ENCODE peak calls at places on chromosomes 3 and 15, in six cellular contexts. One of them, this sample, is unnamed.

GRCh38 chr15:38669160-38669505 is 104.5 kb upstream of the RASGRP1 start:
- DNase-seq in GM12892: no peak
- DNase-seq in HepG2: no peak
- DNase-seq in K562: no peak
- DNase-seq in H1: no peak
- DNase-seq in GM12878: no peak
- DNase-seq in this sample: no peak

GRCh38 chr15:63028442-63029110 is 14.0 kb upstream of the TPM1 start:
- DNase-seq in GM12878: no peak
- DNase-seq in HepG2: no peak
- DNase-seq in H1: no peak
- DNase-seq in K562: no peak
- DNase-seq in GM12892: no peak
- DNase-seq in this sample: no peak

GRCh38 chr15:99466701-99467337 is 99.0 kb upstream of the MEF2A start:
- DNase-seq in K562: no peak
- DNase-seq in GM12892: no peak
- DNase-seq in GM12878: no peak
- DNase-seq in H1: no peak
- DNase-seq in HepG2: no peak
- DNase-seq in this sample: no peak

GRCh38 chr3:157160652-157161480 is 919 bp upstream of the CCNL1 start:
- DNase-seq in HepG2: peak
- DNase-seq in GM12892: no peak
- DNase-seq in GM12878: no peak
- DNase-seq in K562: peak
- DNase-seq in H1: no peak
- DNase-seq in this sample: peak

GRCh38 chr3:197456271-197457091 is 99.3 kb downstream of the BDH1 start:
- DNase-seq in GM12878: no peak
- DNase-seq in K562: peak
- DNase-seq in H1: peak
- DNase-seq in HepG2: peak
- DNase-seq in GM12892: peak
- DNase-seq in this sample: peak

GRCh38 chr3:14235896-14236295 is 57.3 kb downstream of the LSM3 start:
- DNase-seq in HepG2: no peak
- DNase-seq in K562: no peak
- DNase-seq in H1: no peak
- DNase-seq in GM12878: no peak
- DNase-seq in GM12892: no peak
- DNase-seq in this sample: no peak

GRCh38 chr3:146035366-146035765 is 125.6 kb downstream of the PLOD2 start:
- DNase-seq in H1: no peak
- DNase-seq in HepG2: no peak
- DNase-seq in GM12878: no peak
- DNase-seq in K562: no peak
- DNase-seq in GM12892: no peak
- DNase-seq in this sample: no peak

GRCh38 chr3:169259134-169259533 is 404.4 kb downstream of the MECOM start:
- DNase-seq in K562: no peak
- DNase-seq in GM12892: no peak
- DNase-seq in GM12878: no peak
- DNase-seq in HepG2: no peak
- DNase-seq in H1: no peak
- DNase-seq in this sample: no peak

GRCh38 chr3:141737828-141738635 is at the start of gene RNF7:
- DNase-seq in HepG2: peak
- DNase-seq in GM12878: peak
- DNase-seq in K562: peak
- DNase-seq in GM12892: peak
- DNase-seq in H1: peak
- DNase-seq in this sample: peak
- TF ChIP-seq POLR2A in HepG2: peak
- TF ChIP-seq POLR2A in GM12878: peak
- TF ChIP-seq POLR2A in K562: peak
- TF ChIP-seq POLR2A in GM12892: peak
- TF ChIP-seq POLR2A in H1: peak
- TF ChIP-seq POLR2A in this sample: peak

DNA sequence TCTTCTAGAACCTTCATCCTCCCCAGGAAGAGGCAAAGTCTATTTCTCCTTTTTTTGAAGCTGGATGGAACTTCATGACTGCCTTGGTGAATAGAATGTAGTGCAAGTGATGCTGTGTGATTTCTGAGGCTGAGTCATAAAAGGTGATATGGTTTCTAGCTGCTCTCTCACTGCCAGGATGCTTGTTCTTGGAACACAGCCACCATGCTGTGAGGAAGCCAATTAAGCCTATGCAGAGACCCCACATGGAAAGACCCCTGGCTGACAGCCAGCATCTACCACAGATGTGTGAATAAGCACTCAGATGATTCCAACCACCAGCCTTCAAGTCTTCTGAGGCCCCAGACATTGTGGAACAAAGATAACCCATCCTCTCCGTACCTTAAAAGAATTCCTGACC is 57.0 kb downstream of the ISL2 start:
- DNase-seq in K562: no peak
- DNase-seq in GM12878: no peak
- DNase-seq in HepG2: no peak
- DNase-seq in H1: no peak
- DNase-seq in GM12892: no peak
- DNase-seq in this sample: no peak
- TF ChIP-seq TAF1 in K562: no peak
- TF ChIP-seq TAF1 in GM12878: no peak
- TF ChIP-seq TAF1 in HepG2: no peak
- TF ChIP-seq TAF1 in H1: no peak
- TF ChIP-seq TAF1 in GM12892: no peak
- TF ChIP-seq TAF1 in this sample: no peak

GRCh38 chr15:74413350-74414080 is 20.2 kb downstream of the SEMA7A start:
- DNase-seq in GM12878: no peak
- DNase-seq in HepG2: no peak
- DNase-seq in H1: no peak
- DNase-seq in GM12892: no peak
- DNase-seq in K562: no peak
- DNase-seq in this sample: no peak

GRCh38 chr15:74414081-74414580 is 19.6 kb downstream of the SEMA7A start:
- DNase-seq in GM12878: no peak
- DNase-seq in GM12892: no peak
- DNase-seq in H1: no peak
- DNase-seq in HepG2: no peak
- DNase-seq in K562: no peak
- DNase-seq in this sample: no peak

GRCh38 chr15:74415966-74416916 is 17.5 kb downstream of the SEMA7A start:
- DNase-seq in GM12892: no peak
- DNase-seq in GM12878: no peak
- DNase-seq in K562: no peak
- DNase-seq in HepG2: no peak
- DNase-seq in H1: no peak
- DNase-seq in this sample: no peak

GRCh38 chr15:74417230-74417629 is 16.5 kb downstream of the SEMA7A start:
- DNase-seq in K562: no peak
- DNase-seq in GM12878: no peak
- DNase-seq in HepG2: no peak
- DNase-seq in H1: no peak
- DNase-seq in GM12892: no peak
- DNase-seq in this sample: no peak

GRCh38 chr15:74414603-74415338 is 19.0 kb downstream of the SEMA7A start:
- DNase-seq in HepG2: no peak
- DNase-seq in H1: no peak
- DNase-seq in GM12892: no peak
- DNase-seq in K562: no peak
- DNase-seq in GM12878: no peak
- DNase-seq in this sample: no peak
- TF ChIP-seq POLR2AphosphoS5 in HepG2: no peak
- TF ChIP-seq POLR2AphosphoS5 in H1: no peak
- TF ChIP-seq POLR2AphosphoS5 in GM12892: no peak
- TF ChIP-seq POLR2AphosphoS5 in K562: no peak
- TF ChIP-seq POLR2AphosphoS5 in GM12878: no peak
- TF ChIP-seq POLR2AphosphoS5 in this sample: no peak

GRCh38 chr3:193827831-193828230 is 234.8 kb downstream of the OPA1 start:
- DNase-seq in K562: no peak
- DNase-seq in HepG2: no peak
- DNase-seq in GM12878: no peak
- DNase-seq in H1: no peak
- DNase-seq in GM12892: no peak
- DNase-seq in this sample: no peak
- TF ChIP-seq POLR2A in K562: no peak
- TF ChIP-seq POLR2A in HepG2: no peak
- TF ChIP-seq POLR2A in GM12878: no peak
- TF ChIP-seq POLR2A in H1: no peak
- TF ChIP-seq POLR2A in GM12892: no peak
- TF ChIP-seq POLR2A in this sample: no peak

GRCh38 chr15:91664224-91664836 is 189.2 kb upstream of the SLCO3A1 start:
- DNase-seq in GM12878: no peak
- DNase-seq in GM12892: no peak
- DNase-seq in K562: no peak
- DNase-seq in HepG2: no peak
- DNase-seq in H1: no peak
- DNase-seq in this sample: no peak

GRCh38 chr15:91655891-91656290 is 197.6 kb upstream of the SLCO3A1 start:
- DNase-seq in HepG2: no peak
- DNase-seq in GM12892: no peak
- DNase-seq in GM12878: no peak
- DNase-seq in H1: no peak
- DNase-seq in K562: no peak
- DNase-seq in this sample: no peak

DNA sequence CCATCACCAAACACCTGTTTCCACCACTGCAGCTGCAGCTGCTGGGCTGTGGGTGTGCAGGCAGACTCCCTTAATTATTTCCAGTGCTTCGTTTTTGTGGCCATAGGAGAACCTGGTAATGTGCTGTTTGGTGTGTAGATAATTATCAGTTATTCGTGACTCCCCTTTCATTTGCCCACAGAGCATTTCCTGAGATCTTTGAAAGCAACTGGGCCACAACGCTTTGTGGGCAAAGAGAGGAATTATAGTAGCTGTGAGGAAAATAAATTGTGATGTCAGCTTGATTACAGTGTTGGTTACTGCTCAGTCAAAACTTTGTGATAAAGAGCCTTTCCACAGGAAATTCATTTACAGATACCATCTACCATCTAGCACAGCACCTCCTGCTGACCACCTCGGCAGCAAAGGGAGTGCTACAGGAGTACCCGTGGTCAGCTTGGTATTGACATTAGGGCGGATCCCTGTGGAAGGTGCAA is 193.3 kb upstream of the SLCO3A1 start:
- DNase-seq in HepG2: no peak
- DNase-seq in GM12878: no peak
- DNase-seq in H1: no peak
- DNase-seq in GM12892: no peak
- DNase-seq in K562: no peak
- DNase-seq in this sample: no peak
- TF ChIP-seq TAF1 in HepG2: no peak
- TF ChIP-seq TAF1 in GM12878: no peak
- TF ChIP-seq TAF1 in H1: no peak
- TF ChIP-seq TAF1 in GM12892: no peak
- TF ChIP-seq TAF1 in K562: no peak
- TF ChIP-seq TAF1 in this sample: no peak

GRCh38 chr3:42477696-42478095 is 24.7 kb upstream of the VIPR1 start:
- DNase-seq in HepG2: no peak
- DNase-seq in K562: peak
- DNase-seq in GM12878: no peak
- DNase-seq in H1: no peak
- DNase-seq in GM12892: no peak
- DNase-seq in this sample: no peak

GRCh38 chr3:42472555-42472954 is 29.9 kb upstream of the VIPR1 start:
- DNase-seq in HepG2: no peak
- DNase-seq in K562: no peak
- DNase-seq in GM12878: no peak
- DNase-seq in H1: no peak
- DNase-seq in GM12892: no peak
- DNase-seq in this sample: no peak

GRCh38 chr3:42478830-42479229 is 23.6 kb upstream of the VIPR1 start:
- DNase-seq in K562: no peak
- DNase-seq in H1: no peak
- DNase-seq in GM12892: no peak
- DNase-seq in GM12878: no peak
- DNase-seq in HepG2: no peak
- DNase-seq in this sample: no peak

GRCh38 chr3:42473083-42473932 is 29.1 kb upstream of the VIPR1 start:
- DNase-seq in K562: no peak
- DNase-seq in GM12892: no peak
- DNase-seq in GM12878: no peak
- DNase-seq in H1: no peak
- DNase-seq in HepG2: no peak
- DNase-seq in this sample: no peak

GRCh38 chr3:42476225-42477160 is 25.9 kb upstream of the VIPR1 start:
- DNase-seq in H1: no peak
- DNase-seq in K562: peak
- DNase-seq in HepG2: no peak
- DNase-seq in GM12878: no peak
- DNase-seq in GM12892: no peak
- DNase-seq in this sample: no peak
- TF ChIP-seq POLR2AphosphoS5 in H1: no peak
- TF ChIP-seq POLR2AphosphoS5 in K562: no peak
- TF ChIP-seq POLR2AphosphoS5 in HepG2: no peak
- TF ChIP-seq POLR2AphosphoS5 in GM12878: no peak
- TF ChIP-seq POLR2AphosphoS5 in GM12892: no peak
- TF ChIP-seq POLR2AphosphoS5 in this sample: no peak

GRCh38 chr3:64316971-64317370 is 91.7 kb upstream of the PRICKLE2 start:
- DNase-seq in GM12892: no peak
- DNase-seq in GM12878: no peak
- DNase-seq in K562: no peak
- DNase-seq in HepG2: no peak
- DNase-seq in H1: no peak
- DNase-seq in this sample: no peak
- TF ChIP-seq POLR2A in GM12892: no peak
- TF ChIP-seq POLR2A in GM12878: no peak
- TF ChIP-seq POLR2A in K562: no peak
- TF ChIP-seq POLR2A in HepG2: no peak
- TF ChIP-seq POLR2A in H1: no peak
- TF ChIP-seq POLR2A in this sample: no peak

GRCh38 chr15:101437209-101437608 is 52.3 kb downstream of the PCSK6 start:
- DNase-seq in H1: no peak
- DNase-seq in HepG2: no peak
- DNase-seq in GM12878: no peak
- DNase-seq in K562: no peak
- DNase-seq in GM12892: no peak
- DNase-seq in this sample: no peak

GRCh38 chr15:101438482-101439284 is 50.8 kb downstream of the PCSK6 start:
- DNase-seq in K562: no peak
- DNase-seq in H1: no peak
- DNase-seq in GM12878: no peak
- DNase-seq in GM12892: no peak
- DNase-seq in HepG2: peak
- DNase-seq in this sample: no peak

GRCh38 chr15:101436526-101436925 is 53.0 kb downstream of the PCSK6 start:
- DNase-seq in GM12892: no peak
- DNase-seq in K562: no peak
- DNase-seq in H1: no peak
- DNase-seq in HepG2: no peak
- DNase-seq in GM12878: no peak
- DNase-seq in this sample: no peak

GRCh38 chr15:101439285-101439919 is 50.1 kb downstream of the PCSK6 start:
- DNase-seq in HepG2: peak
- DNase-seq in H1: no peak
- DNase-seq in GM12878: no peak
- DNase-seq in GM12892: no peak
- DNase-seq in K562: no peak
- DNase-seq in this sample: no peak

GRCh38 chr15:101437618-101438481 is 51.7 kb downstream of the PCSK6 start:
- DNase-seq in GM12878: no peak
- DNase-seq in K562: no peak
- DNase-seq in GM12892: no peak
- DNase-seq in H1: no peak
- DNase-seq in HepG2: no peak
- DNase-seq in this sample: no peak
- TF ChIP-seq TAF1 in GM12878: no peak
- TF ChIP-seq TAF1 in K562: no peak
- TF ChIP-seq TAF1 in GM12892: no peak
- TF ChIP-seq TAF1 in H1: no peak
- TF ChIP-seq TAF1 in HepG2: no peak
- TF ChIP-seq TAF1 in this sample: no peak